ENCODE peak calls at places on chromosomes 7 and 10, in six cellular contexts. K, R, T, Q, M and B are unnamed samples.

GRCh38 chr7:107394301-107394700 is 75.6 kb upstream of the GPR22 start:
- DNase-seq in K (no peak), R (no peak), T (no peak), M (no peak), Q (no peak), B (no peak)

GRCh38 chr7:2520131-2520807 is 695 bp downstream of the LFNG start:
- DNase-seq in Q (no peak), R (peak), T (no peak), M (no peak), K (no peak), B (no peak)

GRCh38 chr7:108018668-108019067 is 15.7 kb upstream of the LAMB1 start:
- DNase-seq in R (no peak), Q (no peak), T (no peak), K (no peak), M (no peak), B (no peak)

GRCh38 chr7:5646846-5647245 is 134.6 kb downstream of the RNF216 start:
- DNase-seq in R (no peak), M (no peak), K (no peak), T (peak), Q (no peak), B (no peak)

GRCh38 chr10:97399843-97400545 is 1.1 kb downstream of the RRP12 start:
- DNase-seq in T (peak), Q (no peak), K (peak), R (peak), M (no peak), B (peak)

GRCh38 chr7:42843209-42843800 is 68.6 kb downstream of the C7orf25 start:
- DNase-seq in M (peak), R (peak), T (no peak), Q (no peak), K (peak), B (no peak)

GRCh38 chr7:38321515-38321944 is 48.1 kb upstream of the TARP start:
- DNase-seq in Q (peak), K (no peak), M (no peak), R (no peak), T (no peak), B (no peak)

GRCh38 chr7:73746378-73746777 is 7.8 kb upstream of the ABHD11 start:
- DNase-seq in M (no peak), K (no peak), T (no peak), R (no peak), Q (no peak), B (no peak)

GRCh38 chr10:131729361-131729760 is 171.4 kb upstream of the PPP2R2D start:
- DNase-seq in M (no peak), Q (no peak), T (no peak), R (no peak), K (no peak), B (no peak)

GRCh38 chr7:73667344-73668102 is at the start of gene VPS37D:
- DNase-seq in Q (peak), T (peak), M (peak), K (peak), R (peak), B (no peak)

GRCh38 chr7:156107957-156108356 is 295.7 kb upstream of the SHH start:
- DNase-seq in M (no peak), K (no peak), T (no peak), Q (no peak), R (no peak), B (no peak)

GRCh38 chr7:7044806-7045205 is 137.5 kb upstream of the C1GALT1 start:
- DNase-seq in R (no peak), Q (no peak), M (no peak), T (no peak), K (no peak), B (no peak)

GRCh38 chr10:23439452-23439919 is 611 bp downstream of the OTUD1 start:
- DNase-seq in Q (peak), R (no peak), K (no peak), M (no peak), T (no peak), B (no peak)

GRCh38 chr7:200704-201103 is 8.3 kb downstream of the FAM20C start:
- DNase-seq in K (no peak), T (no peak), M (no peak), R (no peak), Q (no peak), B (no peak)

GRCh38 chr10:30783939-30784500 is 154.5 kb upstream of the LYZL2 start:
- DNase-seq in M (peak), T (peak), K (peak), R (peak), Q (peak), B (peak)

GRCh38 chr7:116284390-116284789 is 74.1 kb downstream of the TES start:
- DNase-seq in M (no peak), T (no peak), K (no peak), R (no peak), Q (no peak), B (no peak)

GRCh38 chr10:102065561-102066420 is 642 bp downstream of the HPS6 start:
- DNase-seq in R (peak), Q (no peak), T (no peak), K (peak), M (peak), B (no peak)

GRCh38 chr7:75534727-75535307 is 42.7 kb downstream of the SPDYE5 start:
- DNase-seq in M (no peak), T (peak), Q (peak), R (peak), K (no peak), B (no peak)

GRCh38 chr10:86415583-86415982 is 49.0 kb upstream of the GRID1 start:
- DNase-seq in Q (no peak), R (no peak), K (no peak), T (no peak), M (no peak), B (no peak)

GRCh38 chr7:64959072-64959747 is 31.6 kb downstream of the ZNF117 start:
- DNase-seq in K (no peak), M (no peak), T (no peak), Q (no peak), R (no peak), B (no peak)

GRCh38 chr7:38335490-38336135 is 62.2 kb upstream of the TARP start:
- DNase-seq in K (peak), Q (peak), M (peak), T (peak), R (peak), B (peak)

GRCh38 chr7:130409067-130409721 is 28.9 kb downstream of the CPA1 start:
- DNase-seq in K (no peak), Q (no peak), T (no peak), R (no peak), M (no peak), B (no peak)

GRCh38 chr7:19561121-19561805 is 147.6 kb downstream of the POLR1F start:
- DNase-seq in K (no peak), R (no peak), M (no peak), T (peak), Q (no peak), B (no peak)

GRCh38 chr10:13046861-13047528 is 45.5 kb upstream of the CCDC3 start:
- DNase-seq in Q (no peak), M (no peak), T (no peak), K (no peak), R (no peak), B (no peak)

GRCh38 chr10:100345570-100346330 is 1.3 kb upstream of the SCD start:
- DNase-seq in Q (no peak), M (no peak), K (no peak), R (peak), T (no peak), B (no peak)

GRCh38 chr10:102657984-102658724 is 13.9 kb downstream of the TRIM8 start:
- DNase-seq in K (peak), M (no peak), Q (no peak), R (no peak), T (no peak), B (no peak)

GRCh38 chr10:21526952-21527633 is 1.6 kb upstream of the SKIDA1 start:
- DNase-seq in M (peak), T (peak), K (peak), R (no peak), Q (no peak), B (no peak)

GRCh38 chr10:14556285-14556956 is 218.3 kb downstream of the FAM107B start:
- DNase-seq in R (no peak), Q (no peak), K (peak), M (no peak), T (peak), B (no peak)

GRCh38 chr7:2586326-2587020 is 27.7 kb downstream of the IQCE start:
- DNase-seq in T (no peak), M (no peak), Q (no peak), R (no peak), K (no peak), B (no peak)

GRCh38 chr7:120055300-120055699 is 217.7 kb upstream of the KCND2 start:
- DNase-seq in Q (no peak), M (no peak), K (no peak), R (peak), T (peak), B (no peak)

GRCh38 chr10:3622845-3623621 is 162.0 kb downstream of the KLF6 start:
- DNase-seq in Q (no peak), K (no peak), M (no peak), T (no peak), R (no peak), B (no peak)

GRCh38 chr10:88082806-88083596 is 219.6 kb downstream of the PTEN start:
- DNase-seq in R (no peak), K (no peak), T (peak), M (no peak), Q (no peak), B (no peak)

GRCh38 chr10:5812283-5813090 is 747 bp downstream of the GDI2 start:
- DNase-seq in K (peak), T (no peak), Q (no peak), M (peak), R (no peak), B (no peak)

GRCh38 chr7:151796871-151797270 is 80.0 kb downstream of the PRKAG2 start:
- DNase-seq in T (no peak), R (no peak), M (no peak), K (no peak), Q (no peak), B (no peak)

GRCh38 chr10:69362471-69362954 is 54.2 kb downstream of the TACR2 start:
- DNase-seq in R (peak), T (no peak), Q (no peak), M (no peak), K (peak), B (no peak)

GRCh38 chr10:80356563-80356999 is at the start of the genes DYDC1 and DYDC2:
- DNase-seq in M (no peak), Q (no peak), R (no peak), T (no peak), K (peak), B (no peak)

GRCh38 chr7:25858200-25858561 is 293.8 kb upstream of the NFE2L3 start:
- DNase-seq in M (no peak), R (no peak), Q (no peak), K (no peak), T (no peak), B (no peak)